ENCODE peak calls at places on chromosomes 5 and 9, in eight cellular contexts. K is HEK293T; Z is mesothelial cell of epicardium; N is pulmonary artery endothelial cell; U is bronchial epithelial cell; M is epithelial cell of esophagus; Y is stimulated activated CD8-positive, alpha-beta memory T cell treated with anti-CD3 and anti-CD28 coated beads, Interleukin-4, amount 100 ng/mL, for 24 hours; O is NCI-H2029 treated with DMSO at 0.1 percent for 48 hours. L is an unnamed sample.
A peak's percentile ranks its signal among the peaks of the same experiment; 100 is the strongest.

GRCh38 chr9:129027685-129028191 is 393 bp downstream of the SH3GLB2 start:
- DNase-seq in K (peak; percentile 49), Z (no peak), N (no peak), U (no peak), M (no peak), Y (no peak), O (no peak), L (peak; percentile 69)

GRCh38 chr5:150780180-150780692 is 1.7 kb downstream of the SMIM3 start:
- DNase-seq in K (no peak), Z (no peak), N (no peak), U (no peak), M (no peak), Y (no peak), O (no peak), L (peak; percentile 90)

GRCh38 chr5:56501949-56502557 is 268.9 kb upstream of the ANKRD55 start:
- DNase-seq in K (no peak), Z (no peak), N (no peak), U (no peak), M (no peak), Y (no peak), O (no peak), L (peak; percentile 84)

GRCh38 chr9:123450096-123450495 is 94.1 kb downstream of the CRB2 start:
- DNase-seq in K (no peak), Z (no peak), N (no peak), U (no peak), M (no peak), Y (no peak), O (no peak), L (no peak)

GRCh38 chr9:129697111-129697955 is 31.9 kb downstream of the PRRX2 start:
- DNase-seq in K (peak; percentile 79), Z (peak; percentile 66), N (no peak), U (no peak), M (peak; percentile 34), Y (peak; percentile 24), O (no peak), L (no peak)

GRCh38 chr5:107705390-107706014 is 34.8 kb upstream of the EFNA5 start:
- DNase-seq in K (no peak), Z (no peak), N (no peak), U (peak; percentile 94), M (peak; percentile 90), Y (no peak), O (no peak), L (peak; percentile 74)

GRCh38 chr5:78235289-78235688 is 59.2 kb downstream of the AP3B1 start:
- DNase-seq in K (no peak), Z (no peak), N (no peak), U (peak; percentile 5), M (peak; percentile 8), Y (no peak), O (no peak), L (no peak)

GRCh38 chr5:89396262-89396975 is 513.4 kb upstream of the MEF2C start:
- DNase-seq in K (no peak), Z (no peak), N (no peak), U (peak; percentile 12), M (peak; percentile 8), Y (no peak), O (no peak), L (no peak)

GRCh38 chr5:101424530-101425175 is 521.6 kb upstream of the ST8SIA4 start:
- DNase-seq in K (no peak), Z (no peak), N (no peak), U (peak; percentile 86), M (peak; percentile 64), Y (no peak), O (no peak), L (peak; percentile 79)

GRCh38 chr9:3768698-3769458 is 243.1 kb upstream of the RFX3 start:
- DNase-seq in K (no peak), Z (no peak), N (no peak), U (no peak), M (no peak), Y (no peak), O (no peak), L (no peak)

GRCh38 chr5:50564079-50564478 is 102.4 kb upstream of the PARP8 start:
- DNase-seq in K (no peak), Z (no peak), N (no peak), U (no peak), M (no peak), Y (no peak), O (no peak), L (no peak)

GRCh38 chr9:93180938-93181337 is 3.0 kb upstream of the WNK2 start:
- DNase-seq in K (no peak), Z (no peak), N (no peak), U (no peak), M (no peak), Y (no peak), O (no peak), L (no peak)

GRCh38 chr9:121778252-121779225 is 127.1 kb downstream of the DAB2IP start:
- DNase-seq in K (no peak), Z (no peak), N (no peak), U (no peak), M (no peak), Y (no peak), O (no peak), L (no peak)

GRCh38 chr5:148005788-148006520 is 57.8 kb upstream of the SPINK5 start:
- DNase-seq in K (no peak), Z (no peak), N (no peak), U (no peak), M (no peak), Y (no peak), O (no peak), L (no peak)

GRCh38 chr9:21030389-21031035 is 928 bp downstream of the HACD4 start:
- DNase-seq in K (no peak), Z (no peak), N (no peak), U (peak; percentile 76), M (peak; percentile 65), Y (no peak), O (no peak), L (peak; percentile 84)

GRCh38 chr5:112737472-112738179 is at the start of gene APC:
- DNase-seq in K (peak; percentile 86), Z (peak; percentile 84), N (peak; percentile 61), U (peak; percentile 79), M (peak; percentile 92), Y (peak; percentile 72), O (peak; percentile 19), L (peak; percentile 87)

GRCh38 chr5:56123531-56124243 is 109.4 kb downstream of the ANKRD55 start:
- DNase-seq in K (peak; percentile 68), Z (no peak), N (peak; percentile 99), U (peak; percentile 98), M (peak; percentile 93), Y (no peak), O (no peak), L (peak; percentile 98)

GRCh38 chr5:11010811-11011210 is 249.8 kb upstream of the DAP start:
- DNase-seq in K (no peak), Z (no peak), N (no peak), U (no peak), M (no peak), Y (no peak), O (no peak), L (no peak)

GRCh38 chr5:56211298-56211865 is 21.7 kb downstream of the ANKRD55 start:
- DNase-seq in K (no peak), Z (no peak), N (peak; percentile 91), U (peak; percentile 66), M (peak; percentile 51), Y (no peak), O (no peak), L (peak; percentile 98)

GRCh38 chr9:112112941-112113399 is 62.1 kb downstream of the SUSD1 start:
- DNase-seq in K (peak; percentile 32), Z (no peak), N (no peak), U (peak; percentile 88), M (peak; percentile 82), Y (no peak), O (no peak), L (peak; percentile 91)

L was measured in kidney tubule cell.